ENCODE peak calls at places on chromosomes 11 and 22, in four cellular contexts. One of them, this sample, is unnamed.

GRCh38 chr11:72781313-72782080 is 12.3 kb downstream of the STARD10 start:
- DNase-seq in kidney tubule cell: peak
- DNase-seq in uterus: no peak
- DNase-seq in A549: no peak
- DNase-seq in this sample: no peak

GRCh38 chr11:79199729-79200354 is 241.0 kb downstream of the TENM4 start:
- DNase-seq in kidney tubule cell: no peak
- DNase-seq in uterus: no peak
- DNase-seq in A549: no peak
- DNase-seq in this sample: no peak

GRCh38 chr11:73172992-73173656 is 31.0 kb upstream of the FCHSD2 start:
- DNase-seq in kidney tubule cell: no peak
- DNase-seq in uterus: no peak
- DNase-seq in A549: no peak
- DNase-seq in this sample: no peak

GRCh38 chr11:44726278-44727113 is at the start of gene TSPAN18:
- DNase-seq in kidney tubule cell: peak
- DNase-seq in uterus: peak
- DNase-seq in A549: no peak
- DNase-seq in this sample: no peak

GRCh38 chr11:78653294-78653909 is 78.7 kb upstream of the NARS2 start:
- DNase-seq in kidney tubule cell: no peak
- DNase-seq in uterus: no peak
- DNase-seq in A549: no peak
- DNase-seq in this sample: no peak

GRCh38 chr11:19936461-19936860 is 223.8 kb downstream of the DBX1 start:
- DNase-seq in kidney tubule cell: no peak
- DNase-seq in uterus: no peak
- DNase-seq in A549: no peak
- DNase-seq in this sample: no peak

GRCh38 chr11:134069426-134069921 is 602 bp downstream of the JAM3 start:
- DNase-seq in kidney tubule cell: no peak
- DNase-seq in uterus: peak
- DNase-seq in A549: no peak
- DNase-seq in this sample: no peak

GRCh38 chr11:2213384-2213842 is 41.8 kb upstream of the TH start:
- DNase-seq in kidney tubule cell: no peak
- DNase-seq in uterus: no peak
- DNase-seq in A549: no peak
- DNase-seq in this sample: no peak

GRCh38 chr11:36622431-36623136 is 24.5 kb upstream of the RAG2 start:
- DNase-seq in kidney tubule cell: peak
- DNase-seq in uterus: no peak
- DNase-seq in A549: peak
- DNase-seq in this sample: peak

GRCh38 chr22:35524966-35525686 is 15.5 kb upstream of the RASD2 start:
- DNase-seq in kidney tubule cell: no peak
- DNase-seq in uterus: peak
- DNase-seq in A549: no peak
- DNase-seq in this sample: no peak

GRCh38 chr11:131977231-131977630 is 606.8 kb downstream of the NTM start:
- DNase-seq in kidney tubule cell: peak
- DNase-seq in uterus: no peak
- DNase-seq in A549: no peak
- DNase-seq in this sample: no peak

GRCh38 chr11:7668911-7669310 is 4.4 kb downstream of the CYB5R2 start:
- DNase-seq in kidney tubule cell: peak
- DNase-seq in uterus: no peak
- DNase-seq in A549: no peak
- DNase-seq in this sample: no peak

GRCh38 chr22:37604875-37605274 is 3.8 kb upstream of the GGA1 start:
- DNase-seq in kidney tubule cell: no peak
- DNase-seq in uterus: no peak
- DNase-seq in A549: no peak
- DNase-seq in this sample: no peak

GRCh38 chr11:2592559-2593392 is 107.0 kb downstream of the KCNQ1OT1 start:
- DNase-seq in kidney tubule cell: no peak
- DNase-seq in uterus: no peak
- DNase-seq in A549: no peak
- DNase-seq in this sample: no peak

GRCh38 chr11:35873721-35874120 is 70.1 kb upstream of the LDLRAD3 start:
- DNase-seq in kidney tubule cell: peak
- DNase-seq in uterus: no peak
- DNase-seq in A549: no peak
- DNase-seq in this sample: peak

GRCh38 chr11:85821636-85822035 is 10.7 kb upstream of the SYTL2 start:
- DNase-seq in kidney tubule cell: peak
- DNase-seq in uterus: no peak
- DNase-seq in A549: peak
- DNase-seq in this sample: no peak

GRCh38 chr11:637593-638507 is 781 bp downstream of the DRD4 start:
- DNase-seq in kidney tubule cell: no peak
- DNase-seq in uterus: no peak
- DNase-seq in A549: no peak
- DNase-seq in this sample: no peak

GRCh38 chr11:33622806-33623205 is 77.8 kb downstream of the C11orf91 start:
- DNase-seq in kidney tubule cell: no peak
- DNase-seq in uterus: no peak
- DNase-seq in A549: no peak
- DNase-seq in this sample: no peak

GRCh38 chr11:128338806-128339205 is 248.6 kb downstream of the ETS1 start:
- DNase-seq in kidney tubule cell: no peak
- DNase-seq in uterus: no peak
- DNase-seq in A549: no peak
- DNase-seq in this sample: no peak

GRCh38 chr11:69982675-69983570 is 95.2 kb upstream of the ANO1 start:
- DNase-seq in kidney tubule cell: no peak
- DNase-seq in uterus: no peak
- DNase-seq in A549: no peak
- DNase-seq in this sample: no peak

GRCh38 chr22:31229402-31230140 is 17.5 kb downstream of the LIMK2 start:
- DNase-seq in kidney tubule cell: peak
- DNase-seq in uterus: peak
- DNase-seq in A549: no peak
- DNase-seq in this sample: no peak

GRCh38 chr11:76629853-76630599 is 40.5 kb downstream of the LRRC32 start:
- DNase-seq in kidney tubule cell: no peak
- DNase-seq in uterus: peak
- DNase-seq in A549: no peak
- DNase-seq in this sample: no peak

GRCh38 chr22:42320463-42321416 is 50.3 kb upstream of the TCF20 start:
- DNase-seq in kidney tubule cell: no peak
- DNase-seq in uterus: no peak
- DNase-seq in A549: no peak
- DNase-seq in this sample: no peak

GRCh38 chr11:94623120-94623735 is 56.1 kb downstream of the PIWIL4 start:
- DNase-seq in kidney tubule cell: peak
- DNase-seq in uterus: peak
- DNase-seq in A549: peak
- DNase-seq in this sample: peak

GRCh38 chr22:37913233-37913721 is 7.2 kb downstream of the MICALL1 start:
- DNase-seq in kidney tubule cell: no peak
- DNase-seq in uterus: no peak
- DNase-seq in A549: no peak
- DNase-seq in this sample: no peak

GRCh38 chr11:70128435-70128906 is 50.4 kb downstream of the ANO1 start:
- DNase-seq in kidney tubule cell: peak
- DNase-seq in uterus: no peak
- DNase-seq in A549: peak
- DNase-seq in this sample: no peak

GRCh38 chr11:83610996-83611395 is 324.8 kb upstream of the CCDC90B start:
- DNase-seq in kidney tubule cell: no peak
- DNase-seq in uterus: no peak
- DNase-seq in A549: no peak
- DNase-seq in this sample: no peak

GRCh38 chr11:58641326-58641725 is 18.9 kb downstream of the CNTF start:
- DNase-seq in kidney tubule cell: no peak
- DNase-seq in uterus: no peak
- DNase-seq in A549: no peak
- DNase-seq in this sample: no peak

GRCh38 chr11:19918302-19919049 is 205.8 kb downstream of the NAV2 start:
- DNase-seq in kidney tubule cell: no peak
- DNase-seq in uterus: no peak
- DNase-seq in A549: no peak
- DNase-seq in this sample: no peak

GRCh38 chr11:131025020-131025419 is 108.7 kb upstream of the SNX19 start:
- DNase-seq in kidney tubule cell: peak
- DNase-seq in uterus: no peak
- DNase-seq in A549: peak
- DNase-seq in this sample: no peak

GRCh38 chr11:28384418-28384817 is 276.2 kb downstream of the METTL15 start:
- DNase-seq in kidney tubule cell: peak
- DNase-seq in uterus: no peak
- DNase-seq in A549: peak
- DNase-seq in this sample: peak

GRCh38 chr11:112195906-112196305 is 20.6 kb downstream of the BCO2 start:
- DNase-seq in kidney tubule cell: peak
- DNase-seq in uterus: no peak
- DNase-seq in A549: peak
- DNase-seq in this sample: peak

GRCh38 chr11:64093233-64094039 is 57.7 kb downstream of the FLRT1 start:
- DNase-seq in kidney tubule cell: no peak
- DNase-seq in uterus: no peak
- DNase-seq in A549: no peak
- DNase-seq in this sample: no peak

GRCh38 chr11:46308632-46309419 is 31.4 kb downstream of the CREB3L1 start:
- DNase-seq in kidney tubule cell: peak
- DNase-seq in uterus: peak
- DNase-seq in A549: peak
- DNase-seq in this sample: peak

GRCh38 chr11:90179923-90180322 is 42.9 kb downstream of the CHORDC1 start:
- DNase-seq in kidney tubule cell: no peak
- DNase-seq in uterus: no peak
- DNase-seq in A549: no peak
- DNase-seq in this sample: no peak

GRCh38 chr22:38696606-38697005 is 4.1 kb downstream of the JOSD1 start:
- DNase-seq in kidney tubule cell: peak
- DNase-seq in uterus: no peak
- DNase-seq in A549: peak
- DNase-seq in this sample: peak

This sample was measured in LoVo.